ENCODE peak calls at places on chromosomes 2 and 18, in nine cellular contexts. R is cardiac muscle cell; X is brain microvascular endothelial cell; Q is tibial artery; I is uterus; F is effector memory CD4-positive, alpha-beta T cell; Z is A549; L is MM.1S; D is right lobe of liver. M is an unnamed sample.

GRCh38 chr2:128032092-128032491 is 4.2 kb upstream of the SAP130 start:
- DNase-seq in R (no peak), X (no peak), Q (no peak), I (no peak), F (no peak), Z (no peak), L (no peak), D (no peak), M (no peak)

GRCh38 chr2:33141476-33141875 is 194.7 kb downstream of the LTBP1 start:
- DNase-seq in R (no peak), X (no peak), Q (no peak), I (no peak), F (no peak), Z (no peak), L (no peak), D (no peak), M (no peak)

GRCh38 chr18:26051845-26052244 is 38.6 kb downstream of the SS18 start:
- DNase-seq in R (peak; percentile 7), X (no peak), Q (no peak), I (no peak), F (no peak), Z (no peak), L (no peak), D (no peak), M (no peak)

GRCh38 chr2:230770804-230771203 is 58.2 kb downstream of the CAB39 start:
- DNase-seq in R (no peak), X (no peak), Q (no peak), I (no peak), F (no peak), Z (no peak), L (no peak), D (no peak), M (no peak)

GRCh38 chr18:21243041-21243431 is 1.0 kb downstream of the GREB1L start:
- DNase-seq in R (peak; percentile 10), X (no peak), Q (no peak), I (no peak), F (no peak), Z (peak; percentile 11), L (no peak), D (peak; percentile 29), M (no peak)

GRCh38 chr18:2982452-2983172 is 30.3 kb downstream of the LPIN2 start:
- DNase-seq in R (no peak), X (no peak), Q (no peak), I (no peak), F (no peak), Z (peak; percentile 41), L (peak; percentile 30), D (peak; percentile 74), M (peak; percentile 73)

GRCh38 chr2:186575302-186575701 is 14.6 kb upstream of the ITGAV start:
- DNase-seq in R (peak; percentile 99), X (peak; percentile 98), Q (peak; percentile 73), I (peak; percentile 60), F (no peak), Z (peak; percentile 97), L (no peak), D (no peak), M (no peak)

GRCh38 chr2:165898381-165898780 is 55.2 kb downstream of the TTC21B start:
- DNase-seq in R (no peak), X (no peak), Q (no peak), I (no peak), F (no peak), Z (no peak), L (no peak), D (no peak), M (no peak)

GRCh38 chr2:39407516-39408296 is 29.4 kb downstream of the MAP4K3 start:
- DNase-seq in R (no peak), X (no peak), Q (no peak), I (no peak), F (no peak), Z (no peak), L (no peak), D (no peak), M (no peak)

GRCh38 chr2:8152392-8153257 is 529.2 kb upstream of the ID2 start:
- DNase-seq in R (no peak), X (no peak), Q (no peak), I (no peak), F (no peak), Z (no peak), L (no peak), D (no peak), M (no peak)

GRCh38 chr2:95387358-95387757 is 15.2 kb upstream of the FAHD2A start:
- DNase-seq in R (no peak), X (no peak), Q (peak; percentile 28), I (no peak), F (no peak), Z (no peak), L (no peak), D (no peak), M (no peak)

GRCh38 chr18:77249583-77250500 is at the start of gene GALR1:
- DNase-seq in R (no peak), X (no peak), Q (no peak), I (no peak), F (no peak), Z (no peak), L (no peak), D (no peak), M (no peak)

GRCh38 chr2:211085056-211085680 is 528.8 kb downstream of the CPS1 start:
- DNase-seq in R (peak; percentile 57), X (peak; percentile 22), Q (no peak), I (no peak), F (no peak), Z (peak; percentile 33), L (peak; percentile 60), D (no peak), M (no peak)

GRCh38 chr2:172172513-172173217 is 70.0 kb upstream of the DLX2 start:
- DNase-seq in R (peak; percentile 70), X (peak; percentile 25), Q (peak; percentile 72), I (peak; percentile 61), F (peak; percentile 37), Z (peak; percentile 58), L (peak; percentile 66), D (peak; percentile 80), M (peak; percentile 44)

GRCh38 chr18:80033181-80034067 is 810 bp upstream of the RBFA start:
- DNase-seq in R (peak; percentile 56), X (peak; percentile 83), Q (no peak), I (peak; percentile 44), F (peak; percentile 64), Z (peak; percentile 16), L (peak; percentile 6), D (no peak), M (no peak)

GRCh38 chr2:152347076-152347475 is 12.1 kb downstream of the FMNL2 start:
- DNase-seq in R (peak; percentile 54), X (peak; percentile 74), Q (no peak), I (no peak), F (no peak), Z (no peak), L (no peak), D (no peak), M (no peak)

GRCh38 chr2:3492951-3493609 is 26.3 kb downstream of the ADI1 start:
- DNase-seq in R (peak; percentile 92), X (peak; percentile 97), Q (peak; percentile 92), I (peak; percentile 88), F (no peak), Z (no peak), L (no peak), D (no peak), M (no peak)

GRCh38 chr18:29779096-29779495 is 1263.4 kb downstream of the DSC3 start:
- DNase-seq in R (peak; percentile 16), X (no peak), Q (no peak), I (no peak), F (no peak), Z (no peak), L (no peak), D (no peak), M (no peak)

DNA sequence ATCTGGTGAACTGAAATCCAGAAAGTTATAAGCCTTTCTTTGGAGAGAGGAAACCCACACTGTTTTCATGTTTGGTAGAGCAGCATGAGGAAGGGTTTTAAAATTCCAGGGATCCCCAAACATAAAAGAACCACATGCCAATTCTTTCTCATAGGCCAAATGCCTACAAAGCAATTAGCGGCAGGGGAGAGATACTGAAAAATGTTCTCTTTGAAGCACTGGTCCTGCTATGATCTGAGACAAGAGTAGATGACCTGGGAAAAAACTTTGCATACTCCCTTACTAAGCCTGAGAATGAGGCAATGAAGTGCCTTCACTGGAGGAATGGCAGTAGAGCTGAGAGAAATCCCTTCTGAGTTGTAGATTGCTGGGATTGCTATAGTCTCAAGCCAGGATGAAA is 1261.7 kb downstream of the DSC3 start:
- DNase-seq in R (no peak), X (no peak), Q (no peak), I (no peak), F (no peak), Z (no peak), L (no peak), D (no peak), M (no peak)
- H3K27ac ChIP-seq in R (no peak overlapping the region), X (no peak overlapping the region), Q (no peak overlapping the region), I (no peak overlapping the region), F (no peak overlapping the region), Z (no peak overlapping the region), L (no peak overlapping the region), D (no peak overlapping the region), M (no peak overlapping the region)

GRCh38 chr18:12595571-12596255 is 62.2 kb downstream of the SPIRE1 start:
- DNase-seq in R (no peak), X (no peak), Q (no peak), I (no peak), F (no peak), Z (no peak), L (no peak), D (no peak), M (no peak)
- H3K4me3 ChIP-seq in R (no peak overlapping the region), X (no peak overlapping the region), Q (no peak overlapping the region), I (no peak overlapping the region), F (no peak overlapping the region), Z (no peak overlapping the region), L (no peak overlapping the region), D (no peak overlapping the region), M (no peak overlapping the region)

GRCh38 chr2:11498126-11498473 is 32.1 kb upstream of the E2F6 start:
- DNase-seq in R (no peak), X (no peak), Q (no peak), I (no peak), F (no peak), Z (no peak), L (no peak), D (no peak), M (no peak)

GRCh38 chr2:11493282-11493681 is 27.3 kb upstream of the E2F6 start:
- DNase-seq in R (no peak), X (no peak), Q (no peak), I (no peak), F (no peak), Z (no peak), L (no peak), D (no peak), M (no peak)

GRCh38 chr2:11494310-11494709 is 28.3 kb upstream of the E2F6 start:
- DNase-seq in R (no peak), X (no peak), Q (no peak), I (no peak), F (no peak), Z (no peak), L (no peak), D (no peak), M (no peak)

GRCh38 chr2:11496311-11496710 is 30.4 kb upstream of the E2F6 start:
- DNase-seq in R (no peak), X (no peak), Q (no peak), I (peak; percentile 13), F (no peak), Z (no peak), L (no peak), D (no peak), M (no peak)

GRCh38 chr2:11495844-11496271 is 29.9 kb upstream of the E2F6 start:
- DNase-seq in R (no peak), X (no peak), Q (no peak), I (peak; percentile 55), F (no peak), Z (no peak), L (no peak), D (no peak), M (no peak)
- H3K27ac ChIP-seq in R (peak overlapping the region; percentile 42), X (no peak overlapping the region), Q (no peak overlapping the region), I (peak overlapping the region; percentile 78), F (no peak overlapping the region), Z (no peak overlapping the region), L (no peak overlapping the region), D (no peak overlapping the region), M (no peak overlapping the region)

GRCh38 chr2:209495855-209496585 is 72.2 kb downstream of the MAP2 start:
- DNase-seq in R (peak; percentile 98), X (peak; percentile 98), Q (no peak), I (no peak), F (no peak), Z (peak; percentile 90), L (no peak), D (no peak), M (no peak)
- H3K4me3 ChIP-seq in R (no peak overlapping the region), X (no peak overlapping the region), Q (peak overlapping the region; percentile 1), I (no peak overlapping the region), F (no peak overlapping the region), Z (no peak overlapping the region), L (no peak overlapping the region), D (no peak overlapping the region), M (no peak overlapping the region)